ENCODE peak calls at places on chromosomes 16 and 17, in ten cellular contexts. Z is progenitor cell of endocrine pancreas, B is breast epithelium, T is mammary epithelial cell, W is GM13977, R is spleen, I is dorsolateral prefrontal cortex, A is ascending aorta, V is foreskin fibroblast, H is neural crest cell. Y is an unnamed sample.

GRCh38 chr16:69833791-69834282 is 71.7 kb downstream of the WWP2 start:
- DNase-seq in A (no peak), Z (no peak), B (no peak), I (no peak), R (no peak), V (no peak), W (no peak), T (no peak), H (no peak), Y (no peak)

GRCh38 chr17:3002538-3003301 is 60.7 kb downstream of the OR1D5 start:
- DNase-seq in A (no peak), T (no peak), Z (no peak), H (no peak), B (no peak), W (peak; percentile 69), I (peak; percentile 42), R (peak; percentile 90), V (no peak), Y (no peak)

GRCh38 chr16:57245472-57246113 is 534 bp downstream of the ARL2BP start:
- DNase-seq in I (no peak), R (no peak), A (peak; percentile 75), H (peak; percentile 14), W (peak; percentile 60), B (peak; percentile 50), T (peak; percentile 21), Z (no peak), V (no peak), Y (no peak)

GRCh38 chr16:50102046-50102756 is 36.4 kb downstream of the HEATR3 start:
- DNase-seq in V (peak; percentile 85), W (peak; percentile 30), H (no peak), T (peak; percentile 58), Z (no peak), I (no peak), B (no peak), R (no peak), A (no peak), Y (peak; percentile 89)

GRCh38 chr17:48892940-48893645 is 506 bp downstream of the ATP5MC1 start:
- DNase-seq in W (no peak), B (no peak), R (peak; percentile 74), T (no peak), H (no peak), Z (no peak), A (no peak), V (no peak), I (no peak), Y (no peak)

GRCh38 chr17:74332763-74333220 is 6.8 kb downstream of the KIF19 start:
- DNase-seq in V (no peak), H (no peak), R (no peak), W (no peak), T (no peak), A (no peak), I (no peak), Z (no peak), B (no peak), Y (no peak)

GRCh38 chr17:27546624-27547300 is 84.2 kb upstream of the LGALS9 start:
- DNase-seq in B (no peak), T (no peak), V (no peak), I (no peak), R (peak; percentile 34), H (no peak), A (no peak), Z (no peak), W (peak; percentile 67), Y (no peak)

GRCh38 chr16:24972608-24973220 is 42.5 kb downstream of the ARHGAP17 start:
- DNase-seq in T (no peak), V (no peak), I (no peak), A (peak; percentile 4), B (no peak), Z (no peak), R (no peak), W (no peak), H (no peak), Y (no peak)

DNA sequence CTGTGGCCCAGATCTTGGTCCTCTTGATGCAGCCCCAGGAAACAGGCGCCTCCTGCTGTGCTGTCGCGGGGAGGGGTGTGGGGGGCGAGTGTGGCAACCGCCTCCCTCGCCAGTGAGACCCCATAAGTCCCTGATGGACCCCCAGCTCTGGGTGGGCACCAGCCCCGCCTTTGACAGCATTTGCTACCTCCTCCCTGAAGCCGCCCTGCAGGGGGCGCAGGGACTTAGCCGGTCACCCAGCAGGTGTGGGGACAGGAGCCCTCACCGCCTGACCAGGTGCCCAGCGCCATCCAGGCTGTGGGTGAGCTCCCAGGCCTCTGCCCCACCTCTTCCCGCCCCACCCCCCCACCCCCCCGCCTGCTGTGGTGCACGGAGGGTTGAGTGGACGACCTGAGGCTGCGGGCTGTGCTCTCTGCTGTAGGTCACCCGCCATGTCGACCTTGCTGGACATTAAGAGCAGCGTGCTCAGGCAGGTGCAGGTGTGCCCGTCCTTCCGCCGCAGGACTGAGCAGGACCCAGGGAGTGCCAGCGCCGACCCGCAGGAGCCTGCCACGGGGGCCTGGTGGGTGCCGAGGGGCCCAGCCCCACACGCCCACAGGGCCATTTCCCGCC is 4.8 kb downstream of the BAIAP3 start:
- DNase-seq in W (no peak), I (no peak), B (no peak), A (no peak), V (no peak), Z (peak; percentile 62), H (peak; percentile 46), T (no peak), R (no peak), Y (no peak)
- TF ChIP-seq CTCF in W (peak; percentile 62), I (no peak), B (no peak), A (no peak), V (peak; percentile 25), Z (peak; percentile 68), H (peak; percentile 60), T (peak; percentile 32), R (no peak), Y (peak; percentile 48)

GRCh38 chr16:1787322-1788094 is 4.7 kb downstream of the NUBP2 start:
- DNase-seq in I (no peak), H (no peak), V (no peak), W (no peak), T (no peak), A (peak; percentile 59), R (peak; percentile 70), Z (no peak), B (no peak), Y (no peak)

GRCh38 chr16:1789643-1790045 is 3.9 kb downstream of the IGFALS start:
- DNase-seq in H (no peak), W (no peak), B (no peak), T (no peak), V (no peak), R (peak; percentile 71), Z (no peak), I (no peak), A (peak; percentile 55), Y (no peak)

GRCh38 chr16:1787056-1787321 is 4.2 kb downstream of the NUBP2 start:
- DNase-seq in R (no peak), W (no peak), A (no peak), V (no peak), H (no peak), T (no peak), I (no peak), B (no peak), Z (no peak), Y (no peak)

GRCh38 chr16:1788708-1789100 is 4.8 kb downstream of the IGFALS start:
- DNase-seq in A (peak; percentile 60), R (peak; percentile 72), B (peak; percentile 83), W (no peak), V (no peak), T (no peak), I (no peak), Z (no peak), H (no peak), Y (no peak)

DNA sequence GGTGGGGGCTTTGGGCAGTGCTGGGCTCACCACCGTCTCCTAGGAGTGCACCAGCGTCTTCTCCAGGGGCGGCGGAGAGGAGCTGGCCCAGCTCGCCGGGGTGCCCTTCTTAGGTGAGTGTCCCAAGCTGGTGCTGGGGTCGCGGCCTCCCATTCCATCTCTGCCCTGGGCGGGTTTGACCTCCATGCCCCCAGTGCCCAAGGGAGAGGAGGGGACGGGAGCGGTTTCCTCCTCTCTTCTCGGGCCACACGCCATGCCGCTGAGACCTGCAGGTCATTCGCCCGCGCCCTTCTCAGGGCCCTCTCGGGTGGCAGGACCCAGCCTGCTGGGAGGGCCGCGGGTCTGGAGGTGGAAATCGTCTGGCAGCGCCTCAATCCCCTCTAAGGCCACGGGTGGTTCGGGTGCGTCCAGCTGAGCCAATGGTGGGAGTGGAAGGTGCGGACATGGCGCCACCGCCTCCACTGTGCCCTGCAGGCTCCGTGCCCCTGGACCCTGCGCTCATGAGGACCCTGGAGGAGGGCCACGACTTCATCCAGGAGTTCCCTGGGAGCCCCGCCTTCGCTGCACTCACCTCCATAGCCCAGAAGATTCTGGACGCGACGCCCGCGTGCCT is 5.3 kb downstream of the IGFALS start:
- DNase-seq in R (peak; percentile 62), A (peak; percentile 57), Z (no peak), T (no peak), V (no peak), W (no peak), I (no peak), H (no peak), B (no peak), Y (no peak)
- TF ChIP-seq CTCF in R (no peak), A (no peak), Z (no peak), T (no peak), V (no peak), W (no peak), I (no peak), H (no peak), B (no peak), Y (no peak)

GRCh38 chr16:4409081-4409932 is 7.1 kb downstream of the CORO7 start:
- DNase-seq in Z (no peak), H (no peak), A (no peak), V (peak; percentile 44), T (peak; percentile 44), R (peak; percentile 71), W (no peak), I (peak; percentile 70), B (peak; percentile 65), Y (no peak)
- TF ChIP-seq CTCF in Z (no peak), H (no peak), A (no peak), V (peak; percentile 11), T (peak; percentile 36), R (no peak), W (no peak), I (peak; percentile 55), B (no peak), Y (peak; percentile 54)

GRCh38 chr16:86095131-86095752 is 196.3 kb downstream of the IRF8 start:
- DNase-seq in Z (no peak), W (no peak), T (no peak), R (peak; percentile 49), V (no peak), H (no peak), B (no peak), A (no peak), I (peak; percentile 15), Y (no peak)

GRCh38 chr16:86091976-86092375 is 193.0 kb downstream of the IRF8 start:
- DNase-seq in W (no peak), T (no peak), B (no peak), A (no peak), Z (no peak), V (no peak), H (no peak), R (peak; percentile 38), I (peak; percentile 5), Y (no peak)

GRCh38 chr16:86092586-86093480 is 193.9 kb downstream of the IRF8 start:
- DNase-seq in H (no peak), B (no peak), Z (no peak), R (peak; percentile 56), I (peak; percentile 26), V (no peak), A (no peak), T (no peak), W (no peak), Y (no peak)

GRCh38 chr16:86095906-86096485 is 197.0 kb downstream of the IRF8 start:
- DNase-seq in I (peak; percentile 24), B (no peak), V (no peak), Z (no peak), R (peak; percentile 69), A (no peak), H (no peak), T (no peak), W (no peak), Y (no peak)

GRCh38 chr16:86093801-86094750 is 195.1 kb downstream of the IRF8 start:
- DNase-seq in T (no peak), Z (no peak), V (no peak), A (no peak), B (no peak), I (peak; percentile 27), W (no peak), H (no peak), R (peak; percentile 75), Y (no peak)
- TF ChIP-seq CTCF in T (no peak), Z (peak; percentile 22), V (no peak), A (no peak), B (no peak), I (no peak), W (no peak), H (no peak), R (no peak), Y (peak; percentile 45)

Y was measured in HFFc6.